ENCODE peak calls at places on chromosomes 4 and X, in five cellular contexts. One of them, this sample, is unnamed.
A peak's percentile ranks its signal among the peaks of the same experiment; 100 is the strongest.

GRCh38 chr4:20847124-20847747 is 147.0 kb downstream of the PACRGL start:
- DNase-seq in GM23248: peak; percentile 68
- DNase-seq in endodermal cell: no peak
- DNase-seq in iPS DF 6.9: no peak
- DNase-seq in fibroblast of lung: no peak
- DNase-seq in this sample: no peak

GRCh38 chrX:45449982-45450381 is 249.3 kb upstream of the DIPK2B start:
- DNase-seq in GM23248: no peak
- DNase-seq in fibroblast of lung: no peak
- DNase-seq in endodermal cell: no peak
- DNase-seq in iPS DF 6.9: no peak
- DNase-seq in this sample: no peak

GRCh38 chr4:113050361-113050760 is 908 bp downstream of the ANK2 start:
- DNase-seq in fibroblast of lung: no peak
- DNase-seq in endodermal cell: no peak
- DNase-seq in iPS DF 6.9: no peak
- DNase-seq in GM23248: no peak
- DNase-seq in this sample: no peak

GRCh38 chr4:42151568-42152506 is 618 bp downstream of the BEND4 start:
- DNase-seq in GM23248: peak; percentile 13
- DNase-seq in endodermal cell: peak; percentile 96
- DNase-seq in iPS DF 6.9: peak; percentile 64
- DNase-seq in fibroblast of lung: no peak
- DNase-seq in this sample: peak; percentile 47

GRCh38 chr4:126582737-126583136 is 1050.0 kb upstream of the INTU start:
- DNase-seq in GM23248: peak; percentile 4
- DNase-seq in fibroblast of lung: no peak
- DNase-seq in iPS DF 6.9: no peak
- DNase-seq in endodermal cell: peak; percentile 69
- DNase-seq in this sample: no peak

GRCh38 chrX:30935985-30936384 is 46.9 kb upstream of the TAB3 start:
- DNase-seq in iPS DF 6.9: peak; percentile 0
- DNase-seq in GM23248: peak; percentile 44
- DNase-seq in fibroblast of lung: peak; percentile 4
- DNase-seq in endodermal cell: peak; percentile 69
- DNase-seq in this sample: no peak

GRCh38 chr4:56907489-56908205 is at the start of gene REST:
- DNase-seq in fibroblast of lung: peak; percentile 64
- DNase-seq in GM23248: peak; percentile 90
- DNase-seq in iPS DF 6.9: no peak
- DNase-seq in endodermal cell: peak; percentile 97
- DNase-seq in this sample: peak; percentile 77

GRCh38 chr4:566508-567295 is 9.4 kb downstream of the TMEM271 start:
- DNase-seq in fibroblast of lung: no peak
- DNase-seq in iPS DF 6.9: no peak
- DNase-seq in endodermal cell: no peak
- DNase-seq in GM23248: no peak
- DNase-seq in this sample: no peak

GRCh38 chrX:40041915-40042314 is 55.8 kb downstream of the BCOR start:
- DNase-seq in endodermal cell: no peak
- DNase-seq in iPS DF 6.9: no peak
- DNase-seq in fibroblast of lung: no peak
- DNase-seq in GM23248: no peak
- DNase-seq in this sample: no peak

GRCh38 chr4:129561886-129562285 is 465.9 kb downstream of the C4orf33 start:
- DNase-seq in fibroblast of lung: no peak
- DNase-seq in endodermal cell: no peak
- DNase-seq in GM23248: no peak
- DNase-seq in iPS DF 6.9: no peak
- DNase-seq in this sample: no peak

GRCh38 chr4:40308528-40309122 is 26.5 kb upstream of the CHRNA9 start:
- DNase-seq in iPS DF 6.9: no peak
- DNase-seq in endodermal cell: peak; percentile 68
- DNase-seq in GM23248: no peak
- DNase-seq in fibroblast of lung: no peak
- DNase-seq in this sample: no peak

GRCh38 chr4:128835498-128836222 is 26.2 kb downstream of the JADE1 start:
- DNase-seq in iPS DF 6.9: no peak
- DNase-seq in fibroblast of lung: peak; percentile 92
- DNase-seq in GM23248: no peak
- DNase-seq in endodermal cell: peak; percentile 48
- DNase-seq in this sample: no peak

GRCh38 chr4:153497091-153497531 is 31.0 kb downstream of the TMEM131L start:
- DNase-seq in endodermal cell: peak; percentile 69
- DNase-seq in fibroblast of lung: no peak
- DNase-seq in GM23248: peak; percentile 46
- DNase-seq in iPS DF 6.9: no peak
- DNase-seq in this sample: no peak

GRCh38 chr4:56243107-56243506 is 144.2 kb downstream of the AASDH start:
- DNase-seq in GM23248: no peak
- DNase-seq in fibroblast of lung: no peak
- DNase-seq in iPS DF 6.9: no peak
- DNase-seq in endodermal cell: no peak
- DNase-seq in this sample: no peak

GRCh38 chr4:40612831-40613230 is 16.8 kb downstream of the RBM47 start:
- DNase-seq in iPS DF 6.9: no peak
- DNase-seq in GM23248: no peak
- DNase-seq in endodermal cell: no peak
- DNase-seq in fibroblast of lung: no peak
- DNase-seq in this sample: no peak

GRCh38 chr4:3372264-3372932 is 69.4 kb upstream of the HGFAC start:
- DNase-seq in GM23248: no peak
- DNase-seq in iPS DF 6.9: no peak
- DNase-seq in fibroblast of lung: no peak
- DNase-seq in endodermal cell: no peak
- DNase-seq in this sample: no peak

GRCh38 chr4:153207027-153207426 is 2.8 kb downstream of the TRIM2 start:
- DNase-seq in iPS DF 6.9: no peak
- DNase-seq in GM23248: no peak
- DNase-seq in endodermal cell: peak; percentile 73
- DNase-seq in fibroblast of lung: no peak
- DNase-seq in this sample: no peak

DNA sequence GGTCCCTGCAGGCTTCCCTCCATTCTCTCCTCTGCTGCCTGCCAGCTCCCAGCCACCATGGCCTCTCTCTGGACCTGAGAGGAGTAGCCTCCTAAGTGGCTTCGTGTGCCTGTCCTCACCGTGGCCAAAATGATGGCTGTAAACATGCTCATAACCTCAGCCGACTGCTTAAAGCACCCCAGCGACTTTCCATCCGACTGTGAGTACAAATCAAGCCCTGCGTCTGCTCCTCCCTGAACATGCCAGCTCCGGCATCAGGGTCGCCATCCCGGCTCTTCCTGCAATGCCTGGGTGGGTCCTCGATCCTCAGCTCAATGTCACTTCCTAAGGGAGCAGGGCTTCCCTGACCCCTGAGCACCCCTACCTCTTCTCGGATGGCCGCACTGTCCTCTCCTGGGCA is 3.3 kb upstream of the SORCS2 start:
- DNase-seq in iPS DF 6.9: no peak
- DNase-seq in endodermal cell: peak; percentile 36
- DNase-seq in fibroblast of lung: no peak
- DNase-seq in GM23248: no peak
- DNase-seq in this sample: no peak
- H3K27me3 ChIP-seq in iPS DF 6.9: peaks cover 12% of the 10 kb centered on the region
- H3K27me3 ChIP-seq in endodermal cell: peaks cover 69% of the 10 kb centered on the region
- H3K27me3 ChIP-seq in fibroblast of lung: peaks cover 35% of the 10 kb centered on the region
- H3K27me3 ChIP-seq in GM23248: peaks cover 50% of the 10 kb centered on the region
- H3K27me3 ChIP-seq in this sample: peaks cover 1% of the 10 kb centered on the region

GRCh38 chr4:24912252-24913098 is at the start of gene CCDC149:
- DNase-seq in iPS DF 6.9: no peak
- DNase-seq in fibroblast of lung: peak; percentile 60
- DNase-seq in GM23248: peak; percentile 89
- DNase-seq in endodermal cell: peak; percentile 92
- DNase-seq in this sample: no peak
- H3K4me3 ChIP-seq in iPS DF 6.9: peak within 1 kb of the TSS; percentile 43
- H3K4me3 ChIP-seq in fibroblast of lung: peak within 1 kb of the TSS; percentile 32
- H3K4me3 ChIP-seq in GM23248: peak within 1 kb of the TSS; percentile 79
- H3K4me3 ChIP-seq in endodermal cell: peak within 1 kb of the TSS; percentile 78
- H3K4me3 ChIP-seq in this sample: no peak within 1 kb of the TSS

GRCh38 chrX:140504371-140505324 is at the start of gene SOX3:
- DNase-seq in iPS DF 6.9: no peak
- DNase-seq in GM23248: no peak
- DNase-seq in fibroblast of lung: no peak
- DNase-seq in endodermal cell: peak; percentile 85
- DNase-seq in this sample: no peak

GRCh38 chrX:140501940-140502468 is 2.9 kb downstream of the SOX3 start:
- DNase-seq in fibroblast of lung: no peak
- DNase-seq in GM23248: no peak
- DNase-seq in iPS DF 6.9: no peak
- DNase-seq in endodermal cell: peak; percentile 56
- DNase-seq in this sample: no peak

GRCh38 chrX:140503230-140503585 is 1.7 kb downstream of the SOX3 start:
- DNase-seq in iPS DF 6.9: no peak
- DNase-seq in GM23248: no peak
- DNase-seq in fibroblast of lung: no peak
- DNase-seq in endodermal cell: peak; percentile 54
- DNase-seq in this sample: no peak

GRCh38 chrX:140502491-140503229 is 2.2 kb downstream of the SOX3 start:
- DNase-seq in endodermal cell: peak; percentile 51
- DNase-seq in fibroblast of lung: no peak
- DNase-seq in iPS DF 6.9: no peak
- DNase-seq in GM23248: peak; percentile 31
- DNase-seq in this sample: no peak

GRCh38 chrX:140503714-140504351 is 1.0 kb downstream of the SOX3 start:
- DNase-seq in fibroblast of lung: no peak
- DNase-seq in endodermal cell: peak; percentile 76
- DNase-seq in GM23248: peak; percentile 48
- DNase-seq in iPS DF 6.9: no peak
- DNase-seq in this sample: no peak
- H3K27me3 ChIP-seq in fibroblast of lung: peaks cover 39% of the 10 kb centered on the region
- H3K27me3 ChIP-seq in endodermal cell: peaks cover 95% of the 10 kb centered on the region
- H3K27me3 ChIP-seq in GM23248: peaks cover 51% of the 10 kb centered on the region
- H3K27me3 ChIP-seq in iPS DF 6.9: peaks cover 24% of the 10 kb centered on the region
- H3K27me3 ChIP-seq in this sample: no peaks in the 10 kb centered on the region

DNA sequence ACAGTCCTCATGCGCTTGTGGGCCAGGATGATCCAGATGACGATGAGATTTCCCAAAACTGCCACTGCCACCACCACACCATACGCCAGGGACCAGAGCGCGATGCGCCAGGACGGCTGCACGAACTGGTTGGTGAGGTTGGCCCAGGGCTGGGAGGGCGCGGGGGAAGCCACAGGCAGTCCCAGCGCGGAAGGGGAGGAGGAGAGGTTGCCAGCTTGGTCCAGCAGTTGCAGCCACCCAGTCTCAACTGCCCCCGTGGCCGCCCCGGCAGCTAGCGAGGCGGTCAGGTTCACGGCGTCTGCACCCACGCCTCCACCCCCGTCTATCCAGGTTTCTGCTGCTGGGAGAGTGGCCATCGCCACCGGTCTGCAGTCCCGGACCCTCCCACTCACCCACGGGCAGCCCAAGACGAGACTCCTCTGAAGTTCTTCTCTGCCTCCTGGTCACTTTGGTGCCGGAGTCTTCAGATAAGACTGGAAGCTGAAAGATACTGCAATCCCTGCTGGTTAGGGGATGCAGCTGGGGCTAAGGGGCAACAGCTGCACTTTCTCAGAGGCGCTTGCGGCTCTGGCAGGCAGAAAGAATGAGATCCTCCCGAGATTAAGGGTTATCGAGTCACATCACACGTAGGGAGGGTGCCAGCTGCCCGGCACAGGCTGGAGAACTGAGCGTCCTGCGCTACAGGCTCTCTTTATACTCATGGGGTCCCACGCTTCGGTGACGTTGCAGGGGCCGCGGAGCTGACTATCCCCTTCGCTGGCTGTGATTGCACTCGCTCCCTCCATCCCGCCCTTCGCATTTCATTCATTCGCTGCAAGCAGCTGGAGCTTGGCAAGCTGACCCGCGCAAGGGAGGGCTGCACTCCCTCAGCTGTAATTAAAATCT is at the start of gene TACR3:
- DNase-seq in endodermal cell: peak; percentile 85
- DNase-seq in iPS DF 6.9: no peak
- DNase-seq in fibroblast of lung: no peak
- DNase-seq in GM23248: peak; percentile 5
- DNase-seq in this sample: peak; percentile 6
- H3K4me3 ChIP-seq in endodermal cell: peak within 1 kb of the TSS; percentile 88
- H3K4me3 ChIP-seq in iPS DF 6.9: peak within 1 kb of the TSS; percentile 54
- H3K4me3 ChIP-seq in fibroblast of lung: no peak within 1 kb of the TSS
- H3K4me3 ChIP-seq in GM23248: peak within 1 kb of the TSS; percentile 32
- H3K4me3 ChIP-seq in this sample: no peak within 1 kb of the TSS

DNA sequence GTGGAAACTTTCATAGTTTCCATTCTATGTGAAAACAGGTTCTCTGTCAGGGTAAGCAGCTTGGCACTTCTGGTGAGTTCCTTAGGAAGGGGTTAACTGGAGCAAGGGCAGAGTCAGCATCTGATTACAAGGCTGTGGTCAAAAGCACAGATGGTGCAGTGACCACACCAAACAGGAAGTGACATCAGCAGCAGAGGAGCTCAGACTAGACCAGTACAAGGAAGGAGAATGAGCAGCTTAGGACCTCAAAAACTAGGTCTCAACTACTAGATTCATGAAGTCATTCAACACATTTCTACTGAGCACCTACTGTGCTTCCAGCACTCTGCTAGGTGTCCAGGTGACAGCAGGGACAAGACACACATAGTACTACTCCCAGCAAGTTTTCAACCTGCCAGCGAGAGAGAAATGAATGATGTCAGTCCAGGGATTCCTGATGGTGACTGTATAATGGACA is 130.2 kb downstream of the AMELX start:
- DNase-seq in endodermal cell: no peak
- DNase-seq in iPS DF 6.9: no peak
- DNase-seq in GM23248: peak; percentile 64
- DNase-seq in fibroblast of lung: peak; percentile 84
- DNase-seq in this sample: no peak
- H3K27me3 ChIP-seq in endodermal cell: peaks cover 24% of the 10 kb centered on the region
- H3K27me3 ChIP-seq in iPS DF 6.9: peaks cover 6% of the 10 kb centered on the region
- H3K27me3 ChIP-seq in GM23248: no peaks in the 10 kb centered on the region
- H3K27me3 ChIP-seq in fibroblast of lung: no peaks in the 10 kb centered on the region
- H3K27me3 ChIP-seq in this sample: no peaks in the 10 kb centered on the region

This sample was measured in GM06990.